ENCODE peak calls at places on chromosomes 6 and 20, in four cellular contexts. Z, J, L and M are unnamed samples.

GRCh38 chr6:109453594-109454482 is 1.7 kb downstream of the MICAL1 start:
- DNase-seq in Z (no peak), J (no peak), L (no peak), M (no peak)

GRCh38 chr6:108710560-108710959 is 137.7 kb upstream of the ARMC2 start:
- DNase-seq in Z (no peak), J (no peak), L (no peak), M (no peak)

GRCh38 chr20:36548006-36548315 is 6.6 kb downstream of the MYL9 start:
- DNase-seq in Z (no peak), J (no peak), L (no peak), M (no peak)

GRCh38 chr6:30411515-30412207 is 66.7 kb downstream of the RPP21 start:
- DNase-seq in Z (peak), J (no peak), L (peak), M (peak)

GRCh38 chr6:142258757-142259156 is 43.0 kb upstream of the ADGRG6 start:
- DNase-seq in Z (no peak), J (no peak), L (no peak), M (no peak)

GRCh38 chr20:21522479-21523397 is 8.9 kb upstream of the NKX2-2 start:
- DNase-seq in Z (no peak), J (no peak), L (peak), M (no peak)

GRCh38 chr6:32153252-32153834 is 598 bp upstream of the PPT2 start:
- DNase-seq in Z (peak), J (peak), L (no peak), M (peak)

GRCh38 chr6:118284736-118285360 is 263.2 kb upstream of the PLN start:
- DNase-seq in Z (peak), J (no peak), L (no peak), M (no peak)

GRCh38 chr6:8131265-8131897 is 29.0 kb upstream of the EEF1E1 start:
- DNase-seq in Z (peak), J (no peak), L (peak), M (peak)